ENCODE peak calls at places on chromosomes 7 and 10, in four cellular contexts. N is HL-60, T is Caco-2, K is ovary. L is an unnamed sample.
A peak's percentile ranks its signal among the peaks of the same experiment; 100 is the strongest.

GRCh38 chr7:130324270-130324669 is 20.3 kb upstream of the CPA5 start:
- DNase-seq in K (no peak), T (no peak), N (no peak), L (no peak)

GRCh38 chr7:71486856-71487628 is 355.1 kb downstream of the GALNT17 start:
- DNase-seq in N (no peak), T (no peak), K (no peak), L (no peak)

GRCh38 chr7:126768836-126769235 is 483.9 kb downstream of the GRM8 start:
- DNase-seq in N (no peak), K (no peak), T (no peak), L (no peak)

GRCh38 chr7:10889266-10889898 is 84.3 kb upstream of the PHF14 start:
- DNase-seq in T (no peak), N (peak; percentile 59), K (no peak), L (peak; percentile 15)

GRCh38 chr7:85622059-85622458 is 435.2 kb upstream of the SEMA3D start:
- DNase-seq in N (no peak), K (no peak), T (no peak), L (no peak)

GRCh38 chr7:47478017-47478344 is 103.9 kb downstream of the TNS3 start:
- DNase-seq in N (no peak), K (peak; percentile 49), T (no peak), L (no peak)

GRCh38 chr7:151012921-151013347 is 11.4 kb downstream of the ATG9B start:
- DNase-seq in T (no peak), K (no peak), N (peak; percentile 42), L (no peak)

GRCh38 chr10:79054203-79055099 is 14.3 kb upstream of the ZMIZ1 start:
- DNase-seq in N (no peak), K (peak; percentile 7), T (peak; percentile 43), L (no peak)

GRCh38 chr10:4013651-4014085 is 228.7 kb upstream of the KLF6 start:
- DNase-seq in N (no peak), T (no peak), K (no peak), L (peak; percentile 24)

GRCh38 chr7:7970113-7970619 is 1.6 kb downstream of the GLCCI1 start:
- DNase-seq in N (no peak), T (no peak), K (no peak), L (no peak)

GRCh38 chr7:154437238-154437637 is 385.0 kb downstream of the DPP6 start:
- DNase-seq in K (no peak), N (no peak), T (no peak), L (no peak)

GRCh38 chr10:86103391-86104101 is 263.0 kb downstream of the GRID1 start:
- DNase-seq in K (no peak), N (no peak), T (no peak), L (no peak)

GRCh38 chr7:139777304-139777890 is 401 bp downstream of the HIPK2 start:
- DNase-seq in N (peak; percentile 20), T (no peak), K (peak; percentile 27), L (peak; percentile 53)

GRCh38 chr7:46616636-46617035 is 695.6 kb upstream of the IGFBP3 start:
- DNase-seq in T (no peak), K (no peak), N (no peak), L (no peak)

GRCh38 chr10:23754179-23754578 is 315.3 kb downstream of the OTUD1 start:
- DNase-seq in T (no peak), N (no peak), K (no peak), L (no peak)

GRCh38 chr10:44824607-44825006 is 86.5 kb upstream of the TMEM72 start:
- DNase-seq in N (no peak), K (no peak), T (no peak), L (no peak)

GRCh38 chr10:95841711-95842498 is 65.9 kb upstream of the CC2D2B start:
- DNase-seq in T (no peak), N (peak; percentile 62), K (no peak), L (peak; percentile 58)

GRCh38 chr10:29897430-29897829 is 162.0 kb downstream of the JCAD start:
- DNase-seq in K (no peak), T (no peak), N (no peak), L (no peak)

GRCh38 chr10:84135836-84136235 is 3.5 kb upstream of the GHITM start:
- DNase-seq in T (no peak), N (no peak), K (no peak), L (no peak)

GRCh38 chr10:46549171-46550075 is 7.0 kb downstream of the GPRIN2 start:
- DNase-seq in K (no peak), N (no peak), T (peak; percentile 48), L (no peak)

GRCh38 chr10:74977913-74978847 is 133.3 kb upstream of the SAMD8 start:
- DNase-seq in N (peak; percentile 9), K (no peak), T (no peak), L (peak; percentile 63)

GRCh38 chr7:51140203-51140938 is 176.2 kb downstream of the COBL start:
- DNase-seq in K (no peak), T (no peak), N (no peak), L (no peak)

GRCh38 chr7:115015619-115016018 is 93.7 kb downstream of the MDFIC start:
- DNase-seq in T (no peak), N (no peak), K (no peak), L (no peak)

GRCh38 chr10:35876248-35876647 is 234.2 kb upstream of the FZD8 start:
- DNase-seq in K (no peak), T (no peak), N (no peak), L (no peak)

GRCh38 chr10:102231357-102232318 is 5.5 kb downstream of the ELOVL3 start:
- DNase-seq in K (no peak), T (peak; percentile 58), N (peak; percentile 76), L (peak; percentile 55)
- H3K27me3 ChIP-seq in K (no peaks in the 10 kb centered on the region), T (peaks cover 1% of the 10 kb centered on the region), N (peaks cover 14% of the 10 kb centered on the region), L (no peaks in the 10 kb centered on the region)

DNA sequence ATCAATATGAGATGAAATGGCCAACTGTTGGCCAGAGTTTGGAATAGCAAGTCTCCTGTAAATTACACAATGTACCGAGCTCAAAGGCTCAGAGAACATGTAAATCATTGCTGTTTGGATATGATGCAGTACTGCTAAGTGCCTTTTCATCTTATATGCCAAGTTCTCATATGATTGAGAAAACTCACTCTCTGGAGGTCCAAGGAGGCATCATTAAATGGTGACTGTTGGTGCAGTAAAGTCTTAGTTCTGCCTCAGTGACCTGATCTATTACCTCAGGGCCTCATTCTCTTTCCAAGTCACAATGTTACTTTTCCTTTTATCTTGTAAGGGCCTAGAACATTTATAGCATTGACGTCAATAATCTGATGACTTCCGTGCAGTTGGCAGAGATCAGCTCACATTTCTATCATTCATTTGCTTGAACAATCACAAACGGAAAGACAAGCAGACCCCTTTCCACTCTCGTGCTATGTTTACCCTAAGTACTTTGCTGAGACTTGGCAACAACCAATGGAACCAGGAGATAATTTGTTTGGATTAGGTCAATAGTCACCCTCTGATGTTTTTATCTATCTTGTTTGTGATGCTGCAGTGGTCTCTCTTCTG is 32.6 kb upstream of the PDK4 start:
- DNase-seq in N (no peak), T (no peak), K (no peak), L (no peak)
- TF ChIP-seq CTCF in N (no peak), T (no peak), K (no peak), L (no peak)

GRCh38 chr10:99234067-99234738 is 1.4 kb downstream of the HPSE2 start:
- DNase-seq in N (peak; percentile 87), T (no peak), K (peak; percentile 13), L (peak; percentile 88)

GRCh38 chr10:99233000-99233679 is 2.5 kb downstream of the HPSE2 start:
- DNase-seq in T (no peak), N (no peak), K (no peak), L (no peak)

GRCh38 chr10:99234739-99235468 is 748 bp downstream of the HPSE2 start:
- DNase-seq in N (no peak), T (no peak), K (no peak), L (no peak)

GRCh38 chr10:99233680-99234018 is 2.0 kb downstream of the HPSE2 start:
- DNase-seq in T (no peak), N (no peak), K (no peak), L (peak; percentile 13)

GRCh38 chr10:99232357-99232999 is 3.2 kb downstream of the HPSE2 start:
- DNase-seq in K (no peak), T (no peak), N (no peak), L (peak; percentile 18)
- H3K27me3 ChIP-seq in K (no peaks in the 10 kb centered on the region), T (no peaks in the 10 kb centered on the region), N (peaks cover 54% of the 10 kb centered on the region), L (peaks cover 2% of the 10 kb centered on the region)

GRCh38 chr10:127577878-127578627 is 28.9 kb downstream of the NPS start:
- DNase-seq in N (no peak), K (no peak), T (no peak), L (no peak)

GRCh38 chr10:127576011-127576410 is 26.9 kb downstream of the NPS start:
- DNase-seq in N (no peak), K (no peak), T (no peak), L (no peak)

GRCh38 chr10:127578628-127579305 is 29.7 kb downstream of the NPS start:
- DNase-seq in K (no peak), T (no peak), N (no peak), L (no peak)

GRCh38 chr10:127576751-127577161 is 27.6 kb downstream of the NPS start:
- DNase-seq in N (no peak), T (no peak), K (peak; percentile 16), L (no peak)

GRCh38 chr10:127577376-127577775 is 28.3 kb downstream of the NPS start:
- DNase-seq in K (no peak), N (no peak), T (no peak), L (no peak)
- TF ChIP-seq CTCF in K (no peak), N (no peak), T (no peak), L (no peak)

GRCh38 chr7:132245539-132245938 is 330.7 kb downstream of the PLXNA4 start:
- DNase-seq in N (no peak), T (no peak), K (no peak), L (no peak)
- H3K27me3 ChIP-seq in N (no peaks in the 10 kb centered on the region), T (no peaks in the 10 kb centered on the region), K (no peaks in the 10 kb centered on the region), L (no peaks in the 10 kb centered on the region)

DNA sequence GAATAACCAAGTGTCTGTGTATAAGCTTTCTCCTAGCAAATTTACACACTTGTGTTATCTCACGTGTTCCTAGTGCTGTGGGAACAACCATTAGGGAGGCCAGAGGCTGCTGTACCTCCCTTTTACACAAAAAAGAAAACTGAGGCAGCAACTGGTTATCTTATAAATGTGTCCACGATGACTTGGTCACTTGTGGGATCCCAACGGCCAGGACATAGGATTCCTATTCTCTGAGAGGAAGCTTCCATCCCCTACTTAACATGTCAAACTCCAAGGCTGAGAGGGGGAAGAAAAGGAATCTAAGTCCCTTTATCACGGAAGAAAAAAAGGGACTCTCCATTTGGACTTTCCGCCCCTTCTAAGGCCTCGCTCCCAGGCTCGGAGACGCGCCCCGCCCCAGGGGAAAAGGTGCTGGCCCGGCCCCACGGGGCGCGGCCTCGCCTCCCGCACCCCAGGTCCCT is 430 bp downstream of the ZNF438 start:
- DNase-seq in K (no peak), N (no peak), T (no peak), L (no peak)
- TF ChIP-seq CTCF in K (no peak), N (peak; percentile 36), T (no peak), L (no peak)

DNA sequence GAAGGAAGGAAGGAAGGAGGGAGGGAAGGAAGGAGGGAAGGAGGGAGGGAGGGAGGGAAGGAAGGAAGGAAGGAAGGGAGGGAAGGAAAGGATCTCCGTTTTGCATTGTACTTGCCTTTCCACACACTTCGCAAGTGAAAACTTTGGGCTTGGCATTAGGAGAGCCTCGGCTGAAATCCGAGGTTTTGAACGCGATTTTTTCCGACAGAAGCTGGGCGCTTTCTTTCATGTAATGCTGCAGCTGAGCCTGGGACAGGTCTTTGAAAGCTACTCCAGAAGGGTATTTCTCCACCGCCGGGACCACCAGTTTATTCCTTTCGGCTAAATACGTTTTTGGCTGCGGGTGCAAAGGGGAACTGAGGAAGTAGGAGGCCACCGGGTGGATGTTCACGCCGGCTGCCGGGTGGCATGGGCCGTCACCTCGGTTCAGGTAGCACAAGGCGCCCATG is 1.0 kb downstream of the FEZF1 start:
- DNase-seq in K (no peak), T (no peak), N (no peak), L (no peak)
- H3K27me3 ChIP-seq in K (peaks cover 11% of the 10 kb centered on the region), T (peaks cover 4% of the 10 kb centered on the region), N (peaks cover 46% of the 10 kb centered on the region), L (no peaks in the 10 kb centered on the region)

L was measured in GM06990.